ENCODE peak calls at places on chromosomes 12 and 14, in seven cellular contexts. V is GM06990, F is OCI-LY7, M is breast epithelium, J is lower leg skin, Q is upper lobe of right lung, G is tibial artery. K is an unnamed sample.

GRCh38 chr12:85309180-85309579 is 29.2 kb downstream of the ALX1 start:
- DNase-seq in V (no peak), F (no peak), M (no peak), J (no peak), Q (no peak), G (no peak), K (no peak)

GRCh38 chr14:36556811-36557433 is 25.5 kb downstream of the NKX2-8 start:
- DNase-seq in V (no peak), F (peak; percentile 30), M (no peak), J (no peak), Q (no peak), G (no peak), K (peak; percentile 42)

GRCh38 chr12:125143491-125143890 is 78.3 kb downstream of the AACS start:
- DNase-seq in V (no peak), F (no peak), M (no peak), J (no peak), Q (no peak), G (no peak), K (no peak)

GRCh38 chr12:42859612-42860011 is 270.1 kb upstream of the PRICKLE1 start:
- DNase-seq in V (no peak), F (no peak), M (no peak), J (no peak), Q (no peak), G (no peak), K (no peak)

GRCh38 chr12:68568878-68569569 is 41.7 kb upstream of the RAP1B start:
- DNase-seq in V (no peak), F (no peak), M (no peak), J (no peak), Q (no peak), G (no peak), K (no peak)

GRCh38 chr12:38771871-38772270 is 133.5 kb downstream of the CPNE8 start:
- DNase-seq in V (peak; percentile 33), F (no peak), M (no peak), J (no peak), Q (no peak), G (no peak), K (peak; percentile 22)

GRCh38 chr12:105401198-105401597 is 70.7 kb downstream of the C12orf75 start:
- DNase-seq in V (no peak), F (no peak), M (no peak), J (no peak), Q (no peak), G (no peak), K (no peak)

GRCh38 chr14:98689936-98690335 is 582.1 kb downstream of the BCL11B start:
- DNase-seq in V (no peak), F (no peak), M (no peak), J (no peak), Q (no peak), G (no peak), K (no peak)

GRCh38 chr14:41362134-41362533 is 244.5 kb upstream of the LRFN5 start:
- DNase-seq in V (no peak), F (no peak), M (no peak), J (no peak), Q (no peak), G (no peak), K (no peak)

GRCh38 chr14:61025239-61026223 is 44.5 kb downstream of the SLC38A6 start:
- DNase-seq in V (peak; percentile 5), F (peak; percentile 81), M (peak; percentile 63), J (peak; percentile 48), Q (no peak), G (peak; percentile 75), K (peak; percentile 42)

GRCh38 chr14:95664546-95664945 is 21.7 kb upstream of the TCL1B start:
- DNase-seq in V (peak; percentile 43), F (peak; percentile 98), M (no peak), J (no peak), Q (no peak), G (no peak), K (peak; percentile 43)

GRCh38 chr14:27688823-27689444 is 1077.7 kb upstream of the FOXG1 start:
- DNase-seq in V (no peak), F (no peak), M (no peak), J (no peak), Q (no peak), G (no peak), K (no peak)

GRCh38 chr12:56337753-56338221 is 897 bp upstream of the IL23A start:
- DNase-seq in V (no peak), F (no peak), M (no peak), J (no peak), Q (no peak), G (no peak), K (no peak)

GRCh38 chr12:101694297-101694848 is 3.1 kb upstream of the CHPT1 start:
- DNase-seq in V (no peak), F (no peak), M (no peak), J (no peak), Q (no peak), G (no peak), K (no peak)

GRCh38 chr12:24062642-24063245 is 113.3 kb upstream of the SOX5 start:
- DNase-seq in V (no peak), F (no peak), M (no peak), J (no peak), Q (no peak), G (no peak), K (no peak)

GRCh38 chr14:95078841-95079240 is 78.5 kb downstream of the DICER1 start:
- DNase-seq in V (no peak), F (no peak), M (no peak), J (no peak), Q (no peak), G (no peak), K (no peak)

GRCh38 chr12:117417004-117417403 is 55.6 kb upstream of the NOS1 start:
- DNase-seq in V (no peak), F (no peak), M (no peak), J (no peak), Q (no peak), G (no peak), K (no peak)

GRCh38 chr12:76029982-76030377 is 1.6 kb downstream of the PHLDA1 start:
- DNase-seq in V (peak; percentile 16), F (no peak), M (no peak), J (no peak), Q (peak; percentile 60), G (no peak), K (peak; percentile 21)

GRCh38 chr12:34288963-34289345 is 266.7 kb downstream of the ALG10 start:
- DNase-seq in V (no peak), F (no peak), M (no peak), J (no peak), Q (no peak), G (no peak), K (no peak)

GRCh38 chr14:89507521-89507920 is 90.5 kb upstream of the FOXN3 start:
- DNase-seq in V (peak; percentile 47), F (no peak), M (no peak), J (no peak), Q (no peak), G (no peak), K (no peak)

DNA sequence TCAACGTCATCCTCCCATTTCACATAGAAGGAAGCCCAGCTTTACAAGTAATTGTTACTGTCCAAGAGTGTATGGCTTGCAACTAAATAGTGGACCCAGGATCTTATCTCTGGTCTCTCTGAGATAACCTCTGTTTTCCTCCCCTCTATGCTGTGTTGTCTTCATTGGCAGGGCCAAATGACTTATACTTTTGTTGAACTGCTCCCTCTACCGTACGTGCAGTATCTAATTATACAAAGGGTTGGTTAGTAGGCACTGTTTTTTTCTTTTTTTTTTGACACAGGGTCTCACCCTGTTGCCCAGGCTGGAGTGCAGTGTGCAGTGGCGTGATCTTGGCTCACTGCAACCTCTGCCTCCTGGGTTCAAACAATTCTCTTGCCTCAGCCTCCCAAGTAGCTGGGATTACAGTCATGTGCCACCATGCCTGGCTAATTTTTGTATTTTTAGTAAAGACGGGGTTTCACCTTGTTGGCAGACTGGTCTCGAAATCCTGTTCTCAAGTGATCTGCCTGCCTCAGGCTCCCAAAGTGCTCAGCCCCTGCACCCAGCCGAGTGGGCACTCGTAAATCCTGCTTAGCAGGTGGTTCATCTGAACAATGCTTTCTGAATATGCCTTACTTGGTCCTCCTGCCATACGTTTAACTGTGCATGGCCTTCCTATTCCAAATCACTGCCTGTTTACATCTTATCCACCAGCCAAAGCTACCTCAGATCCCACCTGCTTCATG is 162.1 kb downstream of the ADCK1 start:
- DNase-seq in V (no peak), F (peak; percentile 19), M (no peak), J (no peak), Q (no peak), G (no peak), K (no peak)
- TF ChIP-seq CTCF in V (no peak), F (peak; percentile 49), M (no peak), J (no peak), Q (no peak), G (no peak), K (no peak)

DNA sequence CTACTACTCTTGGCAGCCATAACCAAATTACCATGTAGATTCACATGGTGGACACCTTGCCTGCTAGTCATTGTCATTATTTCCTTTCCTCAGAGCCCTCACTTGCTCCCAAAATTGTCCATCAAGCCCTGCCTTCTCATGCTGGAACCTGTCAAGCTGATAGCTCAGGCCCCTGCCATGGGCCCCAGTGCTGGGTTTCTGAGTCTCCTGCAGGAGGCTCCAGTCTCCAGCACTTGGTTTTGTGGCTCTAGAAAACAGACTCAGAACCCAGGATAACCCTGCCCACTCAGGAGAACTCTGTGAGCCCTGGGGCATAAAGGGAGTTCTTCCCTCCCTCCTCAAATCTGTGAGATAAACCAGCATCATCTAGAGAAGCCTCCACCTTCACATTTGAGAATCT is 10.8 kb downstream of the KRT71 start:
- DNase-seq in V (no peak), F (no peak), M (no peak), J (no peak), Q (no peak), G (no peak), K (no peak)
- TF ChIP-seq CTCF in V (no peak), F (no peak), M (no peak), J (no peak), Q (no peak), G (no peak), K (no peak)

GRCh38 chr14:106286697-106287290 is 760.4 kb downstream of the TMEM121 start:
- DNase-seq in V (peak; percentile 37), F (no peak), M (no peak), J (no peak), Q (no peak), G (no peak), K (peak; percentile 38)
- TF ChIP-seq CTCF in V (peak; percentile 76), F (peak; percentile 59), M (no peak), J (no peak), Q (peak; percentile 35), G (no peak), K (peak; percentile 33)

GRCh38 chr12:57765003-57765697 is 1.7 kb downstream of the CYP27B1 start:
- DNase-seq in V (peak; percentile 55), F (no peak), M (peak; percentile 54), J (no peak), Q (peak; percentile 79), G (peak; percentile 67), K (peak; percentile 60)
- TF ChIP-seq CTCF in V (peak; percentile 77), F (peak; percentile 68), M (peak; percentile 23), J (no peak), Q (peak; percentile 36), G (no peak), K (peak; percentile 68)